ENCODE peak calls at places on chromosomes 7 and 10, in four cellular contexts. O is HS-27A; H is gastrocnemius medialis; L is CD4-positive, alpha-beta T cell. W is an unnamed sample.

GRCh38 chr7:106870528-106870927 is 5.4 kb downstream of the PIK3CG start:
- DNase-seq in O (no peak), H (no peak), L (no peak), W (no peak)

GRCh38 chr10:86285136-86285790 is 81.3 kb downstream of the GRID1 start:
- DNase-seq in O (no peak), H (no peak), L (no peak), W (no peak)

GRCh38 chr7:105602325-105603305 is 21.3 kb upstream of the EFCAB10 start:
- DNase-seq in O (no peak), H (no peak), L (no peak), W (no peak)

GRCh38 chr10:33506838-33507661 is 172.6 kb upstream of the NRP1 start:
- DNase-seq in O (no peak), H (no peak), L (no peak), W (no peak)

GRCh38 chr7:46525876-46526275 is 604.8 kb upstream of the IGFBP3 start:
- DNase-seq in O (peak), H (no peak), L (no peak), W (no peak)

GRCh38 chr7:127782075-127782474 is 130.1 kb downstream of the SND1 start:
- DNase-seq in O (no peak), H (no peak), L (no peak), W (no peak)

GRCh38 chr7:82481499-82482097 is 38.0 kb upstream of the CACNA2D1 start:
- DNase-seq in O (peak), H (no peak), L (no peak), W (no peak)

GRCh38 chr7:22480523-22481075 is 19.4 kb downstream of the STEAP1B start:
- DNase-seq in O (no peak), H (no peak), L (no peak), W (no peak)

GRCh38 chr10:114534480-114535095 is 123.5 kb downstream of the ABLIM1 start:
- DNase-seq in O (no peak), H (no peak), L (no peak), W (no peak)

GRCh38 chr7:71558806-71559205 is 426.9 kb downstream of the GALNT17 start:
- DNase-seq in O (no peak), H (no peak), L (no peak), W (no peak)

GRCh38 chr7:112272921-112273561 is 66.5 kb downstream of the ZNF277 start:
- DNase-seq in O (no peak), H (peak), L (no peak), W (no peak)

GRCh38 chr7:46763348-46763747 is 818.6 kb downstream of the TNS3 start:
- DNase-seq in O (no peak), H (no peak), L (no peak), W (no peak)

GRCh38 chr10:58943234-58943633 is 233.2 kb upstream of the PHYHIPL start:
- DNase-seq in O (no peak), H (no peak), L (no peak), W (no peak)

GRCh38 chr10:43444313-43444712 is 7.4 kb downstream of the ZNF487 start:
- DNase-seq in O (no peak), H (no peak), L (no peak), W (no peak)

GRCh38 chr7:27140108-27140842 is 3.2 kb downstream of the HOXA5 start:
- DNase-seq in O (no peak), H (no peak), L (no peak), W (no peak)

GRCh38 chr10:132169766-132170560 is 16.8 kb upstream of the DPYSL4 start:
- DNase-seq in O (no peak), H (no peak), L (no peak), W (no peak)

GRCh38 chr7:99782012-99782953 is 1.7 kb downstream of the CYP3A4 start:
- DNase-seq in O (no peak), H (no peak), L (no peak), W (no peak)

GRCh38 chr10:71255540-71255816 is 43.1 kb downstream of the UNC5B start:
- DNase-seq in O (no peak), H (no peak), L (no peak), W (no peak)

GRCh38 chr10:69684020-69684980 is 54.3 kb downstream of the FAM241B start:
- DNase-seq in O (no peak), H (no peak), L (no peak), W (no peak)

GRCh38 chr10:3173173-3173878 is 744 bp upstream of the PITRM1 start:
- DNase-seq in O (no peak), H (no peak), L (no peak), W (no peak)

GRCh38 chr7:96236198-96237039 is 85.5 kb downstream of the SLC25A13 start:
- DNase-seq in O (peak), H (peak), L (no peak), W (peak)

GRCh38 chr7:30928254-30928872 is 16.7 kb downstream of the AQP1 start:
- DNase-seq in O (no peak), H (no peak), L (no peak), W (peak)

GRCh38 chr10:132866601-132867381 is 75.6 kb downstream of the CFAP46 start:
- DNase-seq in O (no peak), H (peak), L (no peak), W (no peak)

GRCh38 chr7:787332-788240 is 44.7 kb upstream of the SUN1 start:
- DNase-seq in O (no peak), H (no peak), L (no peak), W (no peak)